ENCODE peak calls at places on chromosomes 12 and 14, in six cellular contexts. I, J, F, Z, K and B are unnamed samples.

GRCh38 chr14:67400434-67400833 is 11.5 kb downstream of the PLEK2 start:
- DNase-seq in J (peak; percentile 11), F (peak; percentile 36), I (no peak), Z (no peak), K (no peak), B (no peak)

GRCh38 chr12:63018273-63018672 is 83.3 kb upstream of the PPM1H start:
- DNase-seq in J (no peak), F (no peak), Z (no peak), K (no peak), I (no peak), B (no peak)

GRCh38 chr12:114403690-114404450 is 2.1 kb downstream of the TBX5 start:
- DNase-seq in F (no peak), K (no peak), Z (no peak), J (no peak), I (peak; percentile 69), B (no peak)

GRCh38 chr14:63573579-63573978 is 30.4 kb upstream of the PPP2R5E start:
- DNase-seq in Z (no peak), J (no peak), I (peak; percentile 35), F (no peak), K (no peak), B (no peak)

GRCh38 chr12:31234053-31234835 is 91.7 kb downstream of the SINHCAF start:
- DNase-seq in K (no peak), Z (peak; percentile 31), I (no peak), F (no peak), J (no peak), B (no peak)

GRCh38 chr14:104579507-104579906 is at the start of gene C14orf180:
- DNase-seq in Z (no peak), J (no peak), F (no peak), I (no peak), K (peak; percentile 85), B (no peak)

GRCh38 chr14:61076531-61076930 is 95.5 kb downstream of the SLC38A6 start:
- DNase-seq in J (no peak), F (no peak), K (no peak), I (peak; percentile 38), Z (no peak), B (no peak)

GRCh38 chr12:103495158-103495782 is 498 bp downstream of the C12orf42 start:
- DNase-seq in Z (peak; percentile 45), K (no peak), F (no peak), J (peak; percentile 82), I (no peak), B (no peak)

GRCh38 chr14:24879661-24880381 is 170.1 kb downstream of the STXBP6 start:
- DNase-seq in K (no peak), J (no peak), I (no peak), Z (no peak), F (no peak), B (no peak)

GRCh38 chr14:77869350-77869749 is 69.4 kb downstream of the ADCK1 start:
- DNase-seq in F (no peak), Z (no peak), K (no peak), J (no peak), I (no peak), B (no peak)

GRCh38 chr12:91316825-91317224 is 134.2 kb upstream of the DCN start:
- DNase-seq in I (peak; percentile 69), F (no peak), K (no peak), Z (no peak), J (no peak), B (no peak)

GRCh38 chr14:96086032-96086431 is 46.9 kb downstream of the C14orf132 start:
- DNase-seq in K (no peak), F (peak; percentile 90), I (peak; percentile 86), J (no peak), Z (peak; percentile 73), B (no peak)

GRCh38 chr12:79877246-79877645 is 57.7 kb downstream of the PPP1R12A start:
- DNase-seq in F (no peak), J (no peak), Z (no peak), K (no peak), I (no peak), B (no peak)

GRCh38 chr12:56768424-56768823 is 5.3 kb downstream of the HSD17B6 start:
- DNase-seq in I (no peak), Z (no peak), J (no peak), F (no peak), K (no peak), B (no peak)

GRCh38 chr14:62117718-62118164 is 355.5 kb downstream of the SNAPC1 start:
- DNase-seq in K (no peak), Z (no peak), F (no peak), I (peak; percentile 0), J (no peak), B (no peak)

GRCh38 chr14:68241862-68242490 is 422.4 kb downstream of the RAD51B start:
- DNase-seq in K (no peak), J (no peak), I (no peak), Z (no peak), F (no peak), B (no peak)

GRCh38 chr12:104370989-104371870 is 67.7 kb downstream of the EID3 start:
- DNase-seq in K (no peak), F (no peak), Z (peak; percentile 31), I (peak; percentile 57), J (no peak), B (no peak)

GRCh38 chr14:40368314-40368713 is 936.1 kb upstream of the FBXO33 start:
- DNase-seq in K (no peak), J (no peak), F (no peak), I (no peak), Z (no peak), B (no peak)

GRCh38 chr12:52679875-52680274 is 332 bp downstream of the KRT1 start:
- DNase-seq in I (no peak), K (no peak), F (no peak), J (no peak), Z (no peak), B (no peak)

GRCh38 chr12:122064780-122065588 is 13.6 kb upstream of the MLXIP start:
- DNase-seq in I (peak; percentile 86), Z (no peak), K (no peak), J (peak; percentile 52), F (no peak), B (no peak)

GRCh38 chr12:89247962-89248361 is 104.3 kb downstream of the DUSP6 start:
- DNase-seq in K (no peak), J (no peak), F (no peak), I (peak; percentile 33), Z (no peak), B (no peak)

GRCh38 chr12:5516781-5517180 is 84.9 kb downstream of the NTF3 start:
- DNase-seq in I (no peak), K (no peak), Z (no peak), F (no peak), J (peak; percentile 52), B (no peak)

GRCh38 chr14:78152246-78153068 is 17.7 kb upstream of the NRXN3 start:
- DNase-seq in F (no peak), J (no peak), I (no peak), K (no peak), Z (no peak), B (no peak)

GRCh38 chr12:31813305-31813704 is 84.5 kb upstream of the AMN1 start:
- DNase-seq in Z (peak; percentile 1), F (no peak), I (no peak), J (no peak), K (no peak), B (no peak)

GRCh38 chr14:95649230-95649629 is 37.0 kb upstream of the TCL1B start:
- DNase-seq in Z (no peak), F (no peak), K (no peak), I (no peak), J (no peak), B (no peak)

GRCh38 chr12:13173537-13173936 is 23.0 kb upstream of the EMP1 start:
- DNase-seq in K (no peak), I (peak; percentile 97), J (peak; percentile 44), F (peak; percentile 53), Z (peak; percentile 91), B (peak; percentile 87)

GRCh38 chr12:25940886-25941285 is 17.6 kb upstream of the RASSF8 start:
- DNase-seq in Z (no peak), I (no peak), J (no peak), K (no peak), F (no peak), B (no peak)

GRCh38 chr12:132338781-132339180 is 9.4 kb upstream of the GALNT9 start:
- DNase-seq in F (no peak), I (no peak), Z (no peak), K (no peak), J (no peak), B (no peak)

GRCh38 chr12:25681580-25681979 is 128.5 kb upstream of the LMNTD1 start:
- DNase-seq in I (peak; percentile 19), K (no peak), F (no peak), Z (peak; percentile 53), J (no peak), B (no peak)

DNA sequence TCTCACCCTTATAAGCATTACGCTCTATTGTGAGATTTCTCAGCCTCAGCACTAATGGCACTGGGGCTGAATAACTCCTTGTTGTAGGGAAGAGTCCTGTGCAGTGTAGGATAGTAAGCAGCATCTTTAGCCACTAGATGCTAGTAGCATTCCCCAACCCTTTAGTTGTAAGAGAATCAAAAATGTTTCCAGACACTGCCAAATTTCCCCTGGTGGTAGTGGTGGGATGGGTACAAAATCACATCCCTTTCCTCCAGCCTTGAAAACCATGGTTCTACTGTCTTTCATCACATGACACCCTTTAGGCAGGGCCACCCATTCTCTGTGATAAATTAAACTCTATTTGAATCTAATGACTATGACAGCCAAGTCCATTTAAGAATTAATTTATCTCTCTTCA is 199.3 kb downstream of the ANO4 start:
- DNase-seq in J (no peak), I (no peak), K (no peak), F (no peak), Z (no peak), B (no peak)
- TF ChIP-seq CTCF in J (peak; percentile 53), I (no peak), K (no peak), F (no peak), Z (no peak), B (no peak)

GRCh38 chr14:100144996-100145646 is 14.3 kb downstream of the DEGS2 start:
- DNase-seq in I (no peak), Z (no peak), J (no peak), F (no peak), K (no peak), B (no peak)
- H3K4me1 ChIP-seq in I (no peaks in the 10 kb centered on the region), Z (peaks cover 6% of the 10 kb centered on the region), J (no peaks in the 10 kb centered on the region), F (peaks cover 2% of the 10 kb centered on the region), K (no peaks in the 10 kb centered on the region), B (no peaks in the 10 kb centered on the region)

GRCh38 chr12:53807322-53807721 is 55.5 kb upstream of the CISTR start:
- DNase-seq in F (no peak), J (no peak), Z (no peak), I (no peak), K (no peak), B (no peak)
- H3K27ac ChIP-seq in F (no peak overlapping the region), J (no peak overlapping the region), Z (no peak overlapping the region), I (no peak overlapping the region), K (no peak overlapping the region), B (no peak overlapping the region)

DNA sequence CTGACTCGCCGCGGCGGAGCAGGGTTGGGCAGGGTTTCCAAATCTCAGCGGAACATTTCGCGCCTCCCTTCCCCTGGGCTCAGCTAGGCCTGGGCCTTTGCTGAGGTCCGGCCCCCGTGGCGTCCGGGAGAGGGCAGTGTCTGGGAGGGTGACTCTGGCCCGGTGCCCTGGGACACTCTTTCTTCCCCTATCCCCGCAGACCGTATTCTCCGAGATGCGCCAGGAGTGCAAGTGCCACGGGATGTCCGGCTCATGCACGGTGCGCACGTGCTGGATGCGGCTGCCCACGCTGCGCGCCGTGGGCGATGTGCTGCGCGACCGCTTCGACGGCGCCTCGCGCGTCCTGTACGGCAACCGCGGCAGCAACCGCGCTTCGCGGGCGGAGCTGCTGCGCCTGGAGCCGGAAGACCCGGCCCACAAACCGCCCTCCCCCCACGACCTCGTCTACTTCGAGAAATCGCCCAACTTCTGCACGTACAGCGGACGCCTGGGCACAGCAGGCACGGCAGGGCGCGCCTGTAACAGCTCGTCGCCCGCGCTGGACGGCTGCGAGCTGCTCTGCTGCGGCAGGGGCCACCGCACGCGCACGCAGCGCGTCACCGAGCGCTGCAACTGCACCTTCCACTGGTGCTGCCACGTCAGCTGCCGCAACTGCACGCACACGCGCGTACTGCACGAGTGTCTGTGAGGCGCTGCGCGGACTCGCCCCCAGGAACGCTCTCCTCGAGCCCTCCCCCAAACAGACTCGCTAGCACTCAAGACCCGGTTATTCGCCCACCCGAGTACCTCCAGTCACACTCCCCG is 3.0 kb downstream of the WNT1 start:
- DNase-seq in F (peak; percentile 63), J (no peak), K (no peak), I (peak; percentile 29), Z (no peak), B (no peak)
- TF ChIP-seq CTCF in F (peak; percentile 2), J (peak; percentile 0), K (no peak), I (no peak), Z (peak; percentile 18), B (no peak)